ENCODE peak calls at places on chromosomes 7 and 10, in six cellular contexts. H is heart left ventricle, B is fibroblast of the aortic adventitia, G is RWPE1, W is astrocyte of the spinal cord, V is cardiac fibroblast. L is an unnamed sample.

GRCh38 chr10:90988802-90989201 is 67.9 kb upstream of the ANKRD1 start:
- DNase-seq in H (peak), B (no peak), G (no peak), W (no peak), V (no peak), L (no peak)

GRCh38 chr10:17768957-17769356 is 17.0 kb downstream of the TMEM236 start:
- DNase-seq in H (no peak), B (peak), G (no peak), W (peak), V (peak), L (no peak)

GRCh38 chr10:124561206-124561605 is 99.6 kb downstream of the LHPP start:
- DNase-seq in H (no peak), B (no peak), G (no peak), W (no peak), V (no peak), L (no peak)

GRCh38 chr7:44959433-44959951 is 19.3 kb downstream of the MYO1G start:
- DNase-seq in H (no peak), B (no peak), G (peak), W (no peak), V (no peak), L (no peak)

GRCh38 chr7:24756989-24757798 is at the start of gene GSDME:
- DNase-seq in H (peak), B (peak), G (peak), W (peak), V (peak), L (no peak)

GRCh38 chr7:27143022-27143949 is at the start of gene HOXA5:
- DNase-seq in H (no peak), B (peak), G (peak), W (peak), V (peak), L (peak)

GRCh38 chr7:54260868-54261475 is 281.2 kb upstream of the VSTM2A start:
- DNase-seq in H (no peak), B (peak), G (peak), W (peak), V (peak), L (no peak)

GRCh38 chr7:129497156-129497555 is 5.2 kb upstream of the SMKR1 start:
- DNase-seq in H (no peak), B (no peak), G (no peak), W (no peak), V (no peak), L (no peak)

GRCh38 chr10:52539463-52539862 is 225.4 kb downstream of the DKK1 start:
- DNase-seq in H (no peak), B (peak), G (peak), W (peak), V (peak), L (no peak)

GRCh38 chr7:94970085-94970576 is 62.7 kb downstream of the PPP1R9A start:
- DNase-seq in H (no peak), B (no peak), G (no peak), W (no peak), V (no peak), L (no peak)

GRCh38 chr7:155998328-155998691 is 186.0 kb upstream of the SHH start:
- DNase-seq in H (no peak), B (no peak), G (no peak), W (no peak), V (no peak), L (no peak)

GRCh38 chr7:424301-424935 is 95.2 kb downstream of the PDGFA start:
- DNase-seq in H (no peak), B (no peak), G (no peak), W (no peak), V (no peak), L (no peak)

GRCh38 chr10:598415-599170 is 90.9 kb downstream of the DIP2C start:
- DNase-seq in H (no peak), B (peak), G (no peak), W (peak), V (peak), L (no peak)

GRCh38 chr10:43383204-43383971 is 12.0 kb downstream of the FXYD4 start:
- DNase-seq in H (no peak), B (peak), G (no peak), W (no peak), V (no peak), L (no peak)

GRCh38 chr10:97708976-97709745 is 4.4 kb upstream of the MARVELD1 start:
- DNase-seq in H (peak), B (peak), G (no peak), W (peak), V (peak), L (no peak)

GRCh38 chr10:97711640-97712267 is 1.8 kb upstream of the MARVELD1 start:
- DNase-seq in H (no peak), B (no peak), G (no peak), W (no peak), V (no peak), L (no peak)

GRCh38 chr10:97707134-97707861 is 6.2 kb upstream of the MARVELD1 start:
- DNase-seq in H (no peak), B (no peak), G (no peak), W (no peak), V (no peak), L (no peak)

GRCh38 chr10:97708167-97708566 is 5.4 kb upstream of the MARVELD1 start:
- DNase-seq in H (no peak), B (no peak), G (no peak), W (no peak), V (no peak), L (no peak)

DNA sequence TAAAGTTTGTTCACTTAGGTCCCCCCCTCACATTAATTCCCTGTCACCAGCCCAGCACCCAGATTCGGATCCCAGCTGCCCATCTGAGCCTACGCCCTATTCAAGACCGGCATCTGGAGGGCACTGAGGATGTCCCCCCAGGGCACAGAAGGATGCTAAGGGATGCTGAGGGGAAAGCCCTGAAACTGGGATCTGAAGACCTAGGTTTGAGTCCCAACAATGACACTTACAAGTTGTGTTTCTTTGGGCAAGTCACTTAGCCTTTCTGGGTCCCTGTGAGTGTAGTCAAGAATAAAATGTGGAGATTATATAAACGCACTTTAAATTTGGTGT is 3.8 kb upstream of the MARVELD1 start:
- DNase-seq in H (no peak), B (no peak), G (no peak), W (no peak), V (no peak), L (no peak)
- TF ChIP-seq CTCF in H (no peak), B (no peak), G (peak), W (no peak), V (no peak), L (peak)

GRCh38 chr7:97002555-97003261 is 2.6 kb upstream of the DLX6 start:
- DNase-seq in H (no peak), B (no peak), G (no peak), W (no peak), V (no peak), L (no peak)
- TF ChIP-seq CTCF in H (no peak), B (no peak), G (no peak), W (no peak), V (no peak), L (no peak)

DNA sequence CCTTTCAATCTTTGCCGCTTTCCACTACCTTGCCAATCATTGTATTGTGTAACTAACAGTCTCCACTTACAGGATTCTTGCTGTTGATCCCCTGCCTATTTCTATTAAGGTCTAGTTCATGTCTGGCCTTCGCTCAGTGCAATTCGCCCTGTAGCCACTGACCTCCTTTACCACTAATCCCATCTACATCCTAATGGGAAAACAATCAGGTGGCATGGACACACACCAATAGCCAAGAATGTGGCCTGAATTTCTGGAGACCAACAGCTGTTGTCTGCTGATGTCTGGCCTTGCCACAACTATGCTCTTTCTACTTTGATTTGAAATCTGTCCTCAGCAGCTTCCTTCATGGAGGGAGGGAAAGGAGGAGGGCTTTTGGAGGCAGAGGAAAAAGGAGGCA is 546.2 kb downstream of the SORCS3 start:
- DNase-seq in H (no peak), B (no peak), G (no peak), W (peak), V (no peak), L (no peak)
- TF ChIP-seq CTCF in H (no peak), B (no peak), G (no peak), W (no peak), V (no peak), L (no peak)

GRCh38 chr10:93746844-93747284 is 10.9 kb upstream of the LGI1 start:
- DNase-seq in H (no peak), B (peak), G (peak), W (peak), V (peak), L (peak)
- TF ChIP-seq CTCF in H (no peak), B (peak), G (no peak), W (peak), V (peak), L (peak)

DNA sequence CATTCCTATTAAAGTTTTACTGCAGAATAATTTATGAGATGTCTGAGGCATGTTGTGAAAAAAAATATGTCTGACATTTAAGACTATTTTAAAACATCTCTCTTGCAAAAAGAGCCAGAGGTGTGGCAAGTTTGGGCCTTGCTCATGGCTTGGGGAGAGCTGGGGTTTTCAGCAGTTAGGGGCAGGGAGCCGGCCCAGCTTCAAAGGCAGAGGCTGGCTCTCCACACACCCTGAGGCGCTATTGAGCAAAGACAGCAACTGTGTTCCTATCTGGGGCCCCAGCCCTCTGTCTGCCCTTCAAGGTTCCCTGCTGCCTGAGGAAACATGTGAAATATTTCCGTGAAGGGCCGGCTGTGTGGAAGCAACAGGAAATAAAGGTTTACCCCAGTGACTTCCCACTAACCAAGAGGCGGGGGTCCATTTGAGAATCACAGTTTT is 94.0 kb downstream of the SORBS1 start:
- DNase-seq in H (peak), B (no peak), G (peak), W (peak), V (no peak), L (no peak)
- TF ChIP-seq CTCF in H (peak), B (no peak), G (no peak), W (peak), V (no peak), L (no peak)

DNA sequence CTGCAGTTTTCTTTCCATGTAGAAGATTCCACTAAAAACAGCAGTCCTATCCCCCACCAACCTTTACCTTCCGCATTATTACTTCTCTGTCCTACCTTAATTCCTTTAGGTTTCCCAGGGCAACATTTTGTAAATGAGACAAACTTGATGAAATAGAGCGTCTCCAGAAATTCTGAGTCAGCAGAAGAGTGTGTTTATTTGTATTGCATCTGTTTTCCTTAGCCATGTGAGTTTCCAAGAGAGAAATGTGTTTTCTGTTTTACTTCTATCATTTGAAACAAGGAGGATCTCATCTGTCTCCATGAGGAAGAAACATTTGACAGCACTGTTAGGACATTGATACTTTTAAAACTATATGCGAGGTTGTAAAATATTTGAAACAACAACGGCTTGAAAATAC is 244.2 kb upstream of the PLXDC2 start:
- DNase-seq in H (no peak), B (no peak), G (no peak), W (peak), V (no peak), L (no peak)
- TF ChIP-seq CTCF in H (no peak), B (no peak), G (no peak), W (no peak), V (no peak), L (no peak)

GRCh38 chr10:77925795-77926565 is 575 bp downstream of the DLG5 start:
- DNase-seq in H (peak), B (no peak), G (peak), W (peak), V (peak), L (no peak)
- TF ChIP-seq CTCF in H (no peak), B (no peak), G (no peak), W (peak), V (no peak), L (no peak)

GRCh38 chr10:131056781-131057180 is 254.7 kb downstream of the TCERG1L start:
- DNase-seq in H (no peak), B (no peak), G (no peak), W (no peak), V (no peak), L (no peak)

GRCh38 chr10:131056091-131056490 is 255.4 kb downstream of the TCERG1L start:
- DNase-seq in H (no peak), B (no peak), G (no peak), W (no peak), V (no peak), L (no peak)

GRCh38 chr10:131058799-131059198 is 252.7 kb downstream of the TCERG1L start:
- DNase-seq in H (no peak), B (no peak), G (no peak), W (no peak), V (no peak), L (no peak)

GRCh38 chr10:131053192-131053591 is 258.3 kb downstream of the TCERG1L start:
- DNase-seq in H (no peak), B (no peak), G (no peak), W (no peak), V (no peak), L (no peak)

DNA sequence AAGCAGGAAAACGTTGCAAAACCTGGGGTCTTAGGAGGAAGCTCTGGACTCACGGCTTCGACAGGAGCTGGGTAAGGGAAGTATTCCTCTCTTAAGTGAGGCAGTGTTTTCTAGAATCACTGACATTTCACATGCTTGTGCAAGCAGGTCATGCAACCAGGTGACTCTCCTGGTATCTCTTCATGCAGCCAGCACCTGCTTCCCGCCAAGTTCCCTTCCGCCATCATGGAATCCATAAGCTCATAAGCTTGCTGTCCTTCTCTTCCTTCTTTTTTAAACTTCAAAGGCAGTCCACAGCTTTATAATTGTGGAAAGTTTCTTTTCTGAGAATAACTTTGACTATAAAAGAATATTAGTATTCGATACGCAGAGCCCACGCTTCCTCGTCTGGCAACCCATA is 256.1 kb downstream of the TCERG1L start:
- DNase-seq in H (no peak), B (no peak), G (no peak), W (no peak), V (no peak), L (no peak)
- TF ChIP-seq CTCF in H (no peak), B (no peak), G (no peak), W (no peak), V (no peak), L (no peak)

GRCh38 chr7:29807179-29807841 is 1.0 kb downstream of the WIPF3 start:
- DNase-seq in H (peak), B (no peak), G (no peak), W (no peak), V (no peak), L (no peak)
- TF ChIP-seq CTCF in H (peak), B (no peak), G (no peak), W (no peak), V (no peak), L (peak)

L was measured in Panc1.